ENCODE peak calls at places on chromosomes 5 and 9, in eight cellular contexts. R, W, Y, P, O, B, D and C are unnamed samples.

GRCh38 chr5:136070486-136071285 is 41.9 kb downstream of the TGFBI start:
- DNase-seq in R (no peak), W (no peak), P (peak; percentile 48), O (no peak), D (no peak), Y (no peak), B (no peak), C (no peak)

GRCh38 chr9:124286292-124286931 is 28.7 kb downstream of the NEK6 start:
- DNase-seq in O (no peak), R (no peak), B (no peak), Y (no peak), W (peak; percentile 89), P (no peak), D (peak; percentile 60), C (no peak)

GRCh38 chr9:111599092-111599947 is at the start of gene PTGR1:
- DNase-seq in W (peak; percentile 89), D (peak; percentile 92), R (peak; percentile 81), B (no peak), P (peak; percentile 93), Y (peak; percentile 38), O (peak; percentile 86), C (peak; percentile 58)

GRCh38 chr5:1035421-1036405 is 27.1 kb downstream of the NKD2 start:
- DNase-seq in W (no peak), O (peak; percentile 6), P (no peak), B (no peak), R (no peak), D (peak; percentile 61), Y (no peak), C (no peak)

GRCh38 chr5:141737485-141737884 is 55.5 kb upstream of the ARAP3 start:
- DNase-seq in R (no peak), P (no peak), D (no peak), O (no peak), B (no peak), Y (no peak), W (no peak), C (no peak)

GRCh38 chr5:54021413-54022155 is 288.8 kb downstream of the ARL15 start:
- DNase-seq in B (no peak), Y (no peak), W (peak; percentile 55), O (no peak), D (no peak), P (no peak), R (no peak), C (no peak)

GRCh38 chr9:133703571-133704399 is 34.4 kb downstream of the SARDH start:
- DNase-seq in R (no peak), Y (no peak), B (no peak), P (no peak), W (no peak), D (peak; percentile 48), O (no peak), C (no peak)

GRCh38 chr5:181261320-181262085 is 560 bp upstream of the TRIM52 start:
- DNase-seq in Y (no peak), R (peak; percentile 71), W (peak; percentile 78), P (peak; percentile 87), B (peak; percentile 59), O (peak; percentile 71), D (peak; percentile 87), C (no peak)

GRCh38 chr5:138964547-138965174 is 89.5 kb upstream of the LRRTM2 start:
- DNase-seq in R (no peak), D (no peak), P (peak; percentile 73), W (no peak), Y (no peak), B (no peak), O (no peak), C (no peak)

GRCh38 chr9:23551929-23552707 is 273.9 kb downstream of the ELAVL2 start:
- DNase-seq in P (no peak), D (no peak), B (no peak), Y (no peak), W (no peak), O (no peak), R (no peak), C (no peak)

DNA sequence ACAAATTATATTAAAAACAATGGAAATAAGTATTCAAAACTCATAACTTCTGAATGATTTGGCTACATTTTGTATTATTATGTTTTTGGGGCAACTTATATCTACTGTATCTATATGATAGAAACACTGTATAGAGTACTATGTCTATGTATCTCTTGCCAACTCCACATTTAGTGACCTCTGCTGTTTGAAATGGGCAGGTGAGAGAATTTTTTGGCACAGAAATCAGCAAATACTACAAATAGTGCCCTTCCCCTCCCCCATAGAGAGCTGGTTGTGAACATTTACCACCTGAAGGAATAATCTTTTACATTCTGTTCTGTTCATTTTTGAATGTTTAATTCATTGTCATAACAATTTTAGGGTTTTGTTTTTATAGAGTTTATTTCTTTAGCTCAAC is 545.3 kb downstream of the PDE4D start:
- DNase-seq in Y (no peak), W (no peak), R (no peak), B (no peak), D (no peak), P (no peak), O (no peak), C (no peak)
- TF ChIP-seq CTCF in Y (no peak), W (no peak), R (no peak), B (no peak), D (no peak), P (no peak), O (no peak), C (peak; percentile 16)

GRCh38 chr5:149474198-149474597 is 77.0 kb downstream of the CSNK1A1 start:
- DNase-seq in P (peak; percentile 50), D (no peak), O (no peak), B (no peak), W (no peak), R (peak; percentile 56), Y (no peak), C (peak; percentile 68)
- TF ChIP-seq CTCF in P (no peak), D (no peak), O (no peak), B (no peak), W (no peak), R (no peak), Y (no peak), C (peak; percentile 43)

GRCh38 chr5:31237159-31237558 is 43.7 kb downstream of the CDH6 start:
- DNase-seq in R (no peak), P (no peak), O (no peak), W (peak; percentile 26), Y (no peak), D (no peak), B (no peak), C (no peak)
- TF ChIP-seq CTCF in R (no peak), P (no peak), O (no peak), W (no peak), Y (no peak), D (no peak), B (no peak), C (peak; percentile 61)

GRCh38 chr5:144331361-144331760 is 160.7 kb downstream of the KCTD16 start:
- DNase-seq in Y (no peak), W (no peak), B (no peak), D (no peak), O (no peak), R (no peak), P (no peak), C (no peak)

GRCh38 chr5:144335561-144335960 is 164.9 kb downstream of the KCTD16 start:
- DNase-seq in W (no peak), R (no peak), B (no peak), P (no peak), Y (no peak), D (no peak), O (no peak), C (no peak)

GRCh38 chr5:144333336-144333920 is 162.8 kb downstream of the KCTD16 start:
- DNase-seq in Y (no peak), O (no peak), P (no peak), R (no peak), B (no peak), W (no peak), D (no peak), C (peak; percentile 40)

GRCh38 chr5:144328980-144329379 is 158.3 kb downstream of the KCTD16 start:
- DNase-seq in R (no peak), B (no peak), D (no peak), O (no peak), Y (no peak), P (no peak), W (no peak), C (no peak)

GRCh38 chr5:144332265-144332664 is 161.6 kb downstream of the KCTD16 start:
- DNase-seq in R (no peak), Y (no peak), D (no peak), O (no peak), P (no peak), W (peak; percentile 14), B (no peak), C (no peak)
- TF ChIP-seq CTCF in R (no peak), Y (no peak), D (no peak), O (no peak), P (no peak), W (no peak), B (no peak), C (peak; percentile 28)

GRCh38 chr9:114077162-114077837 is 800 bp downstream of the AMBP start:
- DNase-seq in W (no peak), B (no peak), R (no peak), O (no peak), D (no peak), P (no peak), Y (no peak), C (no peak)
- TF ChIP-seq CTCF in W (no peak), B (no peak), R (no peak), O (no peak), D (no peak), P (no peak), Y (no peak), C (no peak)

GRCh38 chr5:170632985-170633234 is 129.1 kb downstream of the KCNIP1 start:
- DNase-seq in O (peak; percentile 71), Y (no peak), B (peak; percentile 29), D (peak; percentile 84), R (no peak), W (no peak), P (peak; percentile 79), C (no peak)

GRCh38 chr5:170632266-170632984 is 128.6 kb downstream of the KCNIP1 start:
- DNase-seq in Y (no peak), P (peak; percentile 49), O (no peak), D (no peak), W (no peak), B (no peak), R (no peak), C (no peak)

GRCh38 chr5:170630711-170631141 is 126.9 kb downstream of the KCNIP1 start:
- DNase-seq in W (no peak), R (no peak), O (no peak), D (no peak), B (no peak), Y (no peak), P (peak; percentile 50), C (no peak)

GRCh38 chr5:170630226-170630625 is 126.4 kb downstream of the KCNIP1 start:
- DNase-seq in D (no peak), W (no peak), B (no peak), R (no peak), Y (no peak), O (no peak), P (peak; percentile 43), C (no peak)

DNA sequence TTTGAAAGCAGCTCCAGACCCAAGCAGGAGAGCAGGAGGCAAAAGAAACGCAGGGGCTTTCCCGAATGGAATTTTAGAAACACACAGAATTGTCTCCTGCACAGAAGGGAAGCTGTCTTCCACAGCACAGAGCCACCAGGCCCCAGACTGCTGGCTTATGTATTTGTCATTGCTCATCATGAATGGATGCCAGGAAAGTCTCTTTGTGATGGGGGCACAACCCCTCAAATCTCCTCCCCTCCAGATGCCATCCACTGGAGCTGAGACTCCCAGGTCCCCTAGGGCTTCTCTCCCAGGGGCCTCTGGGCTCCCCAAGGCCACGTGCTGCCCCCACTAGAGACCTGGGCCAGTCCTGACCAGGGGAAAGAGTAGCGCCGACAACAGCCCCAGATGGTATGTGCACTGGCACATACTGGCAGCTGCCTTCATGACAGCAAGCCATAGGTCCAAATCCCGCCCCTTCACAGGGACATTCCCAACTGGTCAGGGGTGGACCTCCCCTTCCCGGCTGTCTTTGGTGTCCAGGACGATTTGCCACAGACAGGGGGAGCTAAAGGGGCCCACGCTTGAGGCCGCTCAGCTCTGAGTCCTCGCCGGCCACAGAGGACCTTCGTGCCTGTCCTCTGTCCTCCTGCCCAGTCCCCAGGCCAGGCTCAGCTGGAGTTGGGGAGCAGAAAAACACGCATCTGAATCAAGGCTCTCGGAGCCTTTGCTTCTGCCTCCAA is 127.8 kb downstream of the KCNIP1 start:
- DNase-seq in B (no peak), P (peak; percentile 56), W (no peak), O (peak; percentile 28), Y (no peak), D (no peak), R (no peak), C (no peak)
- TF ChIP-seq CTCF in B (no peak), P (no peak), W (no peak), O (peak; percentile 27), Y (peak; percentile 15), D (peak; percentile 36), R (no peak), C (no peak)